ENCODE peak calls at places on chromosomes 6 and 20, in seven cellular contexts. P, E, N, M, K, T and L are unnamed samples.

GRCh38 chr6:149331043-149331807 is 13.7 kb downstream of the TAB2 start:
- DNase-seq in P (no peak), E (no peak), M (no peak), K (no peak), T (no peak), N (no peak), L (no peak)

GRCh38 chr6:165849539-165850430 is 186.7 kb upstream of the PDE10A start:
- DNase-seq in T (no peak), E (no peak), P (no peak), M (no peak), K (no peak), N (no peak), L (no peak)

GRCh38 chr6:75044846-75045245 is 161.0 kb downstream of the COL12A1 start:
- DNase-seq in P (no peak), N (no peak), T (no peak), K (no peak), M (no peak), E (no peak), L (no peak)

GRCh38 chr6:37580164-37580955 is 80.7 kb upstream of the CCDC167 start:
- DNase-seq in T (no peak), P (peak), E (no peak), M (no peak), K (no peak), N (peak), L (no peak)

GRCh38 chr6:72640622-72640930 is 18.7 kb downstream of the KCNQ5 start:
- DNase-seq in M (no peak), N (no peak), P (no peak), K (no peak), E (no peak), T (no peak), L (no peak)

GRCh38 chr20:63782051-63782471 is 42.5 kb downstream of the SLC2A4RG start:
- DNase-seq in N (no peak), T (no peak), P (peak), E (no peak), K (peak), M (peak), L (peak)

GRCh38 chr20:63224272-63225081 is 8.5 kb upstream of the YTHDF1 start:
- DNase-seq in T (peak), M (peak), N (peak), K (no peak), E (no peak), P (no peak), L (peak)

GRCh38 chr20:57991211-57991841 is 237.1 kb downstream of the ANKRD60 start:
- DNase-seq in P (no peak), E (peak), N (no peak), K (no peak), M (no peak), T (peak), L (peak)

GRCh38 chr6:15044146-15044882 is 201.6 kb upstream of the JARID2 start:
- DNase-seq in E (no peak), P (no peak), K (no peak), M (peak), T (no peak), N (no peak), L (no peak)

GRCh38 chr6:161373905-161374451 is 100.1 kb upstream of the AGPAT4 start:
- DNase-seq in T (peak), K (no peak), P (no peak), N (peak), E (peak), M (peak), L (peak)
- TF ChIP-seq JUND in T (no peak), K (no peak), P (no peak), N (no peak), E (no peak), M (no peak), L (no peak)

DNA sequence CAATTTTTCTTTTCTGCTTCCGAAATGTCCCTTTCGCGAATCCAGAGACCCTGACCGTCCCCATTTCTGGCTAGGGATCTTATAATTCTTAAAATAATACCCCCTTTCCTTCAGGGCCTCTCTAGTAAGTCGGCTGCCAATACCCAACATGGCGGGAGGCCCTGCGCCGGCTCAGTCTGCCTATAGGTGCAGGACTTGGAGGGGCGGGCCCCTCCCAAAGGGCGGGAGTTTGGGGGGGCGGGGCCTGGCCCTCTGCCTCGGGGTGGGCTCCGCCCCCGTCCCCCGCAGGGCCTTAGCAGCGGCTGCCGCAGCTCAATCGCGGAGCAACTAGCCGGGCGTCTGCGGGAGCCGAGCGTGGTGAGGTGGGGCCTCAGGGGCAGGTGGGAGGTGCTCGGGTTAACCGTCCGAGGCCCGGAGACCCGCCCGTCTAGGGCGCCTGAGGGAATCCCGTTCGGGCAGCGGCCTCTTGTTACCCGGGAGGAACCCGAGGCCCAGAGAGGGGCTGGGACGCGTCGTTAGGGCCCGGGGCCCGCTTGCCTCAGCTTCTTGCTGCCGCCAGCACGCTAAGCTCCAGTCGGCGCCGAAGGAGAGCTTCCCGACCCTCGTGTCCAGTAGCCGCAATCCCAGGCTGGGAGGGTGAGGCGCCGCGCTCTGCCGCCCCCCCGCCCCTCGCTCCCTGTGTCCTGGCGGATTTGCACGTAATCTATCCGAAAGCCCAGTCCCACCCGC is at the start of gene CEP250:
- DNase-seq in N (peak), T (peak), P (peak), K (peak), E (peak), M (peak), L (peak)
- TF ChIP-seq JUND in N (no peak), T (no peak), P (no peak), K (no peak), E (no peak), M (no peak), L (no peak)

GRCh38 chr6:92827104-92827503 is 592.3 kb downstream of the EPHA7 start:
- DNase-seq in M (no peak), K (peak), T (no peak), N (no peak), E (no peak), P (no peak), L (no peak)

GRCh38 chr6:92826633-92827032 is 592.7 kb downstream of the EPHA7 start:
- DNase-seq in E (no peak), N (no peak), K (peak), P (no peak), T (no peak), M (peak), L (no peak)

DNA sequence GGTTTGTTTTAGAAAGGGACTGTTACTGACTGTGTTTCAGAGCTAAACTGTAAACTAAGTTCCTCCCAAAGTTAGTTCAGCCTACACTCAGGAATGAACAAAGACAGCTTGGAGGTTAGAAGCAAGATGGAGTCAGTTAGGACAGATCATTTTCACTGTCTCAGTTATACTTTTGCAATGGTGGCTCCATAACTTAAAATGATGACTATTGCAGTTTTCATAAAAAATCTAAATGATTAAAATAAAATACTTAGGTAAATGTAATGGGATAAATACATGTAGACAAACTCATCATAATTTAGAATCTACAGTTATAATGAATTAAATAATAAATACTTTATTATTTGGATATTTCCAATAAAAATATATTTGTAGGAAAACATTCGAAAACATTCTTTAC is 590.6 kb downstream of the EPHA7 start:
- DNase-seq in K (no peak), P (no peak), N (no peak), E (no peak), M (no peak), T (no peak), L (no peak)
- TF ChIP-seq JUND in K (no peak), P (no peak), N (no peak), E (no peak), M (no peak), T (no peak), L (no peak)

GRCh38 chr6:56347526-56347925 is 100.1 kb upstream of the COL21A1 start:
- DNase-seq in T (no peak), M (no peak), N (no peak), P (no peak), K (no peak), E (no peak), L (no peak)

GRCh38 chr6:56348578-56348977 is 101.2 kb upstream of the COL21A1 start:
- DNase-seq in M (no peak), T (no peak), P (no peak), E (no peak), K (no peak), N (no peak), L (no peak)

GRCh38 chr6:56349196-56349595 is 101.8 kb upstream of the COL21A1 start:
- DNase-seq in T (no peak), N (no peak), K (no peak), M (no peak), P (no peak), E (no peak), L (no peak)

GRCh38 chr6:56345539-56346090 is 98.2 kb upstream of the COL21A1 start:
- DNase-seq in E (no peak), M (no peak), N (no peak), K (no peak), T (no peak), P (no peak), L (no peak)

GRCh38 chr6:56346958-56347357 is 99.6 kb upstream of the COL21A1 start:
- DNase-seq in P (no peak), T (no peak), E (no peak), N (no peak), K (no peak), M (no peak), L (no peak)
- TF ChIP-seq JUND in P (no peak), T (no peak), E (no peak), N (no peak), K (no peak), M (no peak), L (no peak)